ENCODE peak calls at places on chromosome 20, in four cellular contexts. One of them, this sample, is unnamed.

GRCh38 chr20:58718121-58718563 is 25.5 kb downstream of the NPEPL1 start:
- DNase-seq in HepG2: no peak
- DNase-seq in K562: no peak
- DNase-seq in H1: no peak
- DNase-seq in this sample: peak

GRCh38 chr20:19017104-19017690 is 195.2 kb upstream of the SLC24A3 start:
- DNase-seq in HepG2: no peak
- DNase-seq in K562: no peak
- DNase-seq in H1: no peak
- DNase-seq in this sample: no peak

GRCh38 chr20:63134201-63134612 is 81.7 kb downstream of the YTHDF1 start:
- DNase-seq in H1: no peak
- DNase-seq in HepG2: no peak
- DNase-seq in K562: peak
- DNase-seq in this sample: peak

GRCh38 chr20:7772376-7772775 is 167.9 kb downstream of the HAO1 start:
- DNase-seq in HepG2: no peak
- DNase-seq in H1: no peak
- DNase-seq in K562: no peak
- DNase-seq in this sample: no peak

GRCh38 chr20:35232575-35232974 is 6.1 kb downstream of the MMP24 start:
- DNase-seq in K562: no peak
- DNase-seq in H1: no peak
- DNase-seq in HepG2: no peak
- DNase-seq in this sample: no peak

GRCh38 chr20:63381781-63382431 is 20.8 kb upstream of the CHRNA4 start:
- DNase-seq in HepG2: no peak
- DNase-seq in K562: peak
- DNase-seq in H1: no peak
- DNase-seq in this sample: peak

GRCh38 chr20:57261488-57262243 is 4.8 kb downstream of the BMP7 start:
- DNase-seq in HepG2: no peak
- DNase-seq in K562: no peak
- DNase-seq in H1: no peak
- DNase-seq in this sample: no peak

GRCh38 chr20:7790189-7790588 is 150.1 kb downstream of the HAO1 start:
- DNase-seq in HepG2: no peak
- DNase-seq in K562: no peak
- DNase-seq in H1: no peak
- DNase-seq in this sample: no peak

GRCh38 chr20:40463171-40463570 is 225.9 kb downstream of the MAFB start:
- DNase-seq in HepG2: no peak
- DNase-seq in H1: no peak
- DNase-seq in K562: no peak
- DNase-seq in this sample: no peak

GRCh38 chr20:8161262-8162071 is 29.4 kb downstream of the PLCB1 start:
- DNase-seq in K562: no peak
- DNase-seq in HepG2: no peak
- DNase-seq in H1: no peak
- DNase-seq in this sample: no peak

GRCh38 chr20:36591854-36592641 is 13.5 kb upstream of the RAB5IF start:
- DNase-seq in HepG2: peak
- DNase-seq in K562: peak
- DNase-seq in H1: no peak
- DNase-seq in this sample: peak

GRCh38 chr20:4130404-4131189 is 115.2 kb upstream of the RNF24 start:
- DNase-seq in HepG2: no peak
- DNase-seq in H1: no peak
- DNase-seq in K562: peak
- DNase-seq in this sample: no peak

GRCh38 chr20:46108435-46108841 is 9.7 kb upstream of the CD40 start:
- DNase-seq in H1: no peak
- DNase-seq in HepG2: no peak
- DNase-seq in K562: no peak
- DNase-seq in this sample: no peak
- TF ChIP-seq CTCF in H1: no peak
- TF ChIP-seq CTCF in HepG2: no peak
- TF ChIP-seq CTCF in K562: no peak
- TF ChIP-seq CTCF in this sample: no peak

GRCh38 chr20:24296477-24297380 is 172.7 kb upstream of the SYNDIG1 start:
- DNase-seq in K562: no peak
- DNase-seq in HepG2: no peak
- DNase-seq in H1: no peak
- DNase-seq in this sample: no peak
- TF ChIP-seq ATF2 in K562: no peak
- TF ChIP-seq ATF2 in HepG2: no peak
- TF ChIP-seq ATF2 in H1: no peak
- TF ChIP-seq ATF2 in this sample: no peak

DNA sequence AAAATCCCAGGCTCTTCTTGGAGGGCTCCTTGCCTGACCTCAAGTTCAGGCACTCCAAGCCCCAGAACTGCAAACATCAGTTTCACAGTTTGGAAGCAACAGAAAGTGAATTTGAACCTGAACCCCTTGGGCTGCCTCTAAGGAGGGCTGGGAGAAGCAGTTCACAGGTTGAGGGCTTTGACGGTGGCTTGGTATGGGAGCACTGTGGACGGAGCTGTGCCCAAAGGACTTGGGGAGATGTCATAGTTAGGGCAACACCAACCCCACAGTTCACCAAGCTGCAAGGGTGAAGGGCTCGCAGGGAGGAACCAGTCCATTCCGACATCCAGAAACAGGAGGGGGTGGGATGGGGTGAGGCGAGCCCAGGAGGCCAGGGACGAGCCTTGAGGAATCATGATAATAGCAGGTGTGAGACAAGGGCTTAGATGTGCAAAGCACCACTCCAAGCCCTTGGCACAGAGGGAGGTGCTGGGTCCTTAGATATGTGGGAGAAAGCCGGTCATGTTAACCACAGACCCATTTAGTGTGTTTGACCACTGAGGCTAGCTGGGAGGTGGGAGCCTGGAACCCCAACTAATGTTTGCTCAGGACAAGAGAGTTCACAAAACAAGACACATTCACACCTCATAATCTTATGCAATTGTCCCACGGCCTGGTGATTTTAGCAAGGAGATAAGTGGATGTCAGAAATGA is 4.3 kb downstream of the CEBPB start:
- DNase-seq in HepG2: no peak
- DNase-seq in K562: no peak
- DNase-seq in H1: no peak
- DNase-seq in this sample: no peak
- TF ChIP-seq JUN in HepG2: no peak
- TF ChIP-seq JUN in K562: no peak
- TF ChIP-seq JUN in H1: no peak
- TF ChIP-seq JUN in this sample: no peak

GRCh38 chr20:43842126-43843020 is 72.3 kb upstream of the TOX2 start:
- DNase-seq in K562: no peak
- DNase-seq in H1: no peak
- DNase-seq in HepG2: no peak
- DNase-seq in this sample: no peak

GRCh38 chr20:43843096-43843964 is 71.3 kb upstream of the TOX2 start:
- DNase-seq in K562: no peak
- DNase-seq in H1: no peak
- DNase-seq in HepG2: no peak
- DNase-seq in this sample: no peak

GRCh38 chr20:43846516-43846905 is 68.1 kb upstream of the TOX2 start:
- DNase-seq in H1: no peak
- DNase-seq in K562: no peak
- DNase-seq in HepG2: no peak
- DNase-seq in this sample: no peak

GRCh38 chr20:43843965-43844660 is 70.5 kb upstream of the TOX2 start:
- DNase-seq in K562: no peak
- DNase-seq in H1: no peak
- DNase-seq in HepG2: no peak
- DNase-seq in this sample: no peak

DNA sequence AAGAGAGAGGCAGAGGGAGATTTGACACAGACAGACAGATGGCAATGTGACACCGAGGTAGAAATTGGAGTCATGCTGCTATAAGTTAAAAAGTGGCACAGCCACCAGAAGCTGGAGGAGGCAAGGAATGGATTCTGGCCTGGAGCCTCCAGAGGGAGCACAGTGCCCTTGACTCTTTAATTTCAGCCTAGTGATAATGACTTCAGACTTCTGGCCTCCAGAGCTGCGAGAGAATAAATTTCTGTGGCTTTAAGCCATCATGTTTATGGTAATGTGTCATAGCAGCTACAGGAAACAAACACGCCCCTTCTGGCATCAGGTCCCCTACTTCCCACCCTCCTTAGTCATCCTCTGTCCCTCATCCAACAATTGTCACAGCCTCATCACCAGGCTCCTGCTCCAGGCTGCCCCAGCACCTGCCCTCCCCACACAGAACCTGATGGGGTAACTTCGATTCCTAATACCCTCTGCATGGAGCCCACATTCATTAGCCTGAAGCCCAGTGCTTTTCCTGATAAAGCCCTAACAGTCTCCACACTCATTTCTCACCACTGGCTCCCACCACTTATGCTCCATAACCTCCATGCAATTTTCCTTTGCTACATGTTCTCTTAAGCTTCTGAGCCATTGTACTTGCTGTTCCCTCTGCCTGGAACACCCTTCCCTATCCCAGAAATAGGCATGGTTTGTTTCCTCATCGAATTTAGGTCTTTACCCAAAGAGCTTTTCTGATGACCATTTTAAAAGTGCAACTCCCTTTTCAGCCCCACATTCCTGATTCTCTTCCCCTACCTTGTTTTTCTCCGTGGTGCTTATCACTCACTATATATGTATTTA is 69.7 kb upstream of the TOX2 start:
- DNase-seq in HepG2: no peak
- DNase-seq in H1: no peak
- DNase-seq in K562: no peak
- DNase-seq in this sample: no peak
- TF ChIP-seq CTCF in HepG2: no peak
- TF ChIP-seq CTCF in H1: no peak
- TF ChIP-seq CTCF in K562: peak
- TF ChIP-seq CTCF in this sample: no peak

DNA sequence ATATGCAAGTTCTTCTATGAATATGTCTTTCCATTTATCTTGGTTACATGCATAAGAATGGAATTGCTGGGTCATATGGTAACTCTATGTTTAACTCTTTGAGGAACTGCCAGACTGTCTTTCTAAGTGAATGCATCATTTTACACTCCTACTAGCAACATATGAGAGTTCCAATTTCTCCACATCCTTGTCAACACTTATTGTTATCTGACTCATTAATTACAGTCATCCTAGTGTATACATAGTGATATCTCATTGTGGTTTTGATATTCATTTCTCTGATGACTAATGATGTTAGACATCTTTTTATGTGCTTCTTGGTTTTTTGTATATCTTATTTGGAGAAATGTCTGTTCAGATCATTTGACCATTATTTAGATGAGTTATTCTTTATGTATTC is 96.7 kb upstream of the LAMP5 start:
- DNase-seq in H1: no peak
- DNase-seq in HepG2: no peak
- DNase-seq in K562: no peak
- DNase-seq in this sample: no peak
- TF ChIP-seq ATF2 in H1: no peak
- TF ChIP-seq ATF2 in HepG2: no peak
- TF ChIP-seq ATF2 in K562: no peak
- TF ChIP-seq ATF2 in this sample: no peak

DNA sequence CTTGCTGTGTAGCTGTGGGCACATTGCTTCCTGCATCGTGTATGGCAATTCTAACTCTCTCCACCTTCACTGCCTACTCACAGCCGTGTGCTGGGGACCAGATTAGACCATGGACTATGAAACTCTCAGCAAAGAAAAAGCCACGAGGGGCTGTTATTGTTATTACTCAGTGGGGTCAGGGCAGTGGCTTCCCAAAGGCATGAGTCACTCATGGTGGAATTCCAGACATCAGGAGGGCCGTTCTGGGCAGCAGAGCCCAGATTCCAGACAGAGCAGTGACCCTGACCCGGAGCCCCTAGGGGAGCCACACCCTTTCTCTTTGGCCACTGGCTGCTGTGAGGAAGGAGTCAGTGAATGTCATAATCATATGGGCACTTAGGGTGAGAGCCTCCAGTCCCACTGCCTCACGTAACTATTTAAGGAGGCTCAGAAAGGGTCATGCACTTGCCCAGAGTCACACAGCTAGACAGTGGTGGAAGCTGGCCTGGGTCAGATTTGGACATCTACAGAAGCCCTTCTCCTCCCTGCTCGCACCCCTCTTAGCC is 22.2 kb upstream of the CCN5 start:
- DNase-seq in K562: no peak
- DNase-seq in H1: peak
- DNase-seq in HepG2: peak
- DNase-seq in this sample: no peak
- TF ChIP-seq JUN in K562: no peak
- TF ChIP-seq JUN in H1: no peak
- TF ChIP-seq JUN in HepG2: peak
- TF ChIP-seq JUN in this sample: no peak

GRCh38 chr20:54848262-54848661 is 372.9 kb downstream of the DOK5 start:
- DNase-seq in HepG2: no peak
- DNase-seq in K562: no peak
- DNase-seq in H1: no peak
- DNase-seq in this sample: no peak
- TF ChIP-seq CTCF in HepG2: no peak
- TF ChIP-seq CTCF in K562: no peak
- TF ChIP-seq CTCF in H1: no peak
- TF ChIP-seq CTCF in this sample: no peak

This sample was measured in WTC11.